ENCODE peak calls at places on chromosomes 6 and 20, in four cellular contexts. L, A, I and X are unnamed samples.

GRCh38 chr6:166615059-166615770 is 11.8 kb downstream of the RPS6KA2 start:
- DNase-seq in A (no peak), I (peak; percentile 76), L (peak; percentile 52), X (no peak)

GRCh38 chr20:54514020-54514607 is 38.7 kb downstream of the DOK5 start:
- DNase-seq in I (no peak), A (no peak), L (no peak), X (no peak)

GRCh38 chr6:93418448-93419303 is 683 bp downstream of the EPHA7 start:
- DNase-seq in L (peak; percentile 69), A (peak; percentile 66), I (no peak), X (peak; percentile 19)

GRCh38 chr6:26183237-26183580 is 96.0 kb downstream of the HFE start:
- DNase-seq in L (no peak), I (no peak), A (no peak), X (no peak)

GRCh38 chr6:158023597-158023939 is 41.9 kb downstream of the SYNJ2 start:
- DNase-seq in A (no peak), I (no peak), L (no peak), X (no peak)

GRCh38 chr20:19423892-19424620 is 211.6 kb downstream of the SLC24A3 start:
- DNase-seq in I (no peak), A (no peak), L (no peak), X (no peak)

GRCh38 chr6:104887350-104887749 is 27.6 kb upstream of the HACE1 start:
- DNase-seq in A (no peak), I (peak; percentile 41), L (peak; percentile 50), X (no peak)

GRCh38 chr20:48697845-48698491 is 129.8 kb downstream of the PREX1 start:
- DNase-seq in L (peak; percentile 94), I (peak; percentile 47), A (no peak), X (no peak)

GRCh38 chr6:158972241-158973233 is 27.5 kb downstream of the RSPH3 start:
- DNase-seq in L (peak; percentile 69), A (no peak), I (peak; percentile 66), X (no peak)

GRCh38 chr20:34181484-34181883 is 59.7 kb upstream of the ASIP start:
- DNase-seq in I (no peak), A (no peak), L (no peak), X (no peak)

GRCh38 chr6:29559524-29560287 is at the start of gene UBD:
- DNase-seq in A (no peak), L (no peak), I (no peak), X (no peak)

GRCh38 chr20:9912858-9913434 is 74.1 kb upstream of the PAK5 start:
- DNase-seq in A (peak; percentile 18), I (peak; percentile 51), L (peak; percentile 71), X (no peak)

GRCh38 chr20:17725094-17725835 is 25.5 kb downstream of the BANF2 start:
- DNase-seq in L (no peak), I (no peak), A (peak; percentile 66), X (no peak)

GRCh38 chr6:105991561-105992314 is 94.4 kb upstream of the PRDM1 start:
- DNase-seq in A (no peak), L (peak; percentile 24), I (no peak), X (no peak)

GRCh38 chr6:52574709-52575489 is 2.0 kb downstream of the TRAM2 start:
- DNase-seq in I (peak; percentile 69), A (no peak), L (peak; percentile 78), X (no peak)

GRCh38 chr20:9141070-9141469 is 72.2 kb downstream of the PLCB4 start:
- DNase-seq in I (no peak), L (no peak), A (no peak), X (no peak)

GRCh38 chr6:43835872-43836419 is 65.9 kb downstream of the VEGFA start:
- DNase-seq in L (peak; percentile 21), A (no peak), I (peak; percentile 59), X (no peak)

GRCh38 chr20:40689943-40690835 is 1.2 kb upstream of the MAFB start:
- DNase-seq in L (peak; percentile 94), I (peak; percentile 89), A (peak; percentile 78), X (peak; percentile 76)

GRCh38 chr20:24612799-24613775 is 143.7 kb downstream of the SYNDIG1 start:
- DNase-seq in L (no peak), I (no peak), A (no peak), X (no peak)

GRCh38 chr6:37628611-37629320 is 68.9 kb downstream of the MDGA1 start:
- DNase-seq in A (no peak), L (peak; percentile 44), I (peak; percentile 46), X (no peak)

GRCh38 chr6:98653171-98653570 is 181.2 kb upstream of the POU3F2 start:
- DNase-seq in A (no peak), L (no peak), I (no peak), X (no peak)

GRCh38 chr6:31110825-31111582 is 1.4 kb downstream of the C6orf15 start:
- DNase-seq in L (no peak), A (peak; percentile 74), I (no peak), X (no peak)

GRCh38 chr20:52103911-52104545 is 87.6 kb downstream of the ZFP64 start:
- DNase-seq in A (no peak), I (peak; percentile 13), L (peak; percentile 47), X (no peak)

GRCh38 chr6:25889877-25890853 is 16.1 kb upstream of the SLC17A3 start:
- DNase-seq in A (peak; percentile 55), L (peak; percentile 79), I (peak; percentile 67), X (no peak)

GRCh38 chr6:67541591-67541990 is 1093.5 kb upstream of the ADGRB3 start:
- DNase-seq in A (no peak), I (peak; percentile 57), L (peak; percentile 86), X (no peak)

GRCh38 chr6:154980273-154981070 is 14.6 kb upstream of the TIAM2 start:
- DNase-seq in I (no peak), L (no peak), A (no peak), X (no peak)

GRCh38 chr6:73586416-73586974 is 65.7 kb upstream of the EEF1A1 start:
- DNase-seq in L (peak; percentile 54), A (no peak), I (peak; percentile 40), X (no peak)

GRCh38 chr20:8829232-8829631 is 239.7 kb upstream of the PLCB4 start:
- DNase-seq in A (no peak), L (peak; percentile 12), I (peak; percentile 16), X (no peak)

GRCh38 chr20:58349586-58349985 is 39.4 kb upstream of the VAPB start:
- DNase-seq in A (no peak), L (peak; percentile 83), I (peak; percentile 90), X (no peak)
- TF ChIP-seq CTCF in A (no peak), L (no peak), I (peak; percentile 34), X (no peak)

DNA sequence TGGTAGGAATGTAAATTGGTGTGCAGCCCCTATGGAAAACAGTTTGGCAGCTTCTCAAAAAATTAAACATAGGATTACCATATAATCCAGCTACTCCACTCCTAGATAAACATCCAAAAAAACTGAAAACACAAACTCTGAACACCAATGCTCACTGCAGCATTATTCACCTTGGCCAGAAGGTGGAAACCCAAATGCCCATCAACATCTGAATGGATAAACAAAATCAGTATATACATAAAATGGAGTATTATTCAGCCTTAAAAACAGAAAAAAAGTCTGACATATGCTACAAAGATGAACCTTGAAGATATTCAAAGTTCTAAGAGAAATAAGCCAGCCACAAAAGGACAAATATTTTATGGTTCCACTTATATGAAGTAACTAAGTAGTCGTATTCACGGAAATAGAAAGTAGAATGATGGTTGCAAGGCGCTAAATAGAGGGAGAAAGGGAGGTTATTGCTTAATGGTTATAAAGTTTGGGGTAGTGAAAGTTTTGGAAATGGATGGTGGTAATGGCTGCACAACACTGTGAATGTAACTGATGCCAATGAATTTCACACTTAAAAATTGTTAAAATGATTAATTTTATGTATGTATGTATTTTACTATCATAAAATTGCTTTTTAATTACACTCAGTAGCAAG is 4.0 kb downstream of the PHF10 start:
- DNase-seq in A (no peak), I (no peak), L (no peak), X (no peak)
- TF ChIP-seq CTCF in A (no peak), I (peak; percentile 2), L (no peak), X (peak; percentile 3)

GRCh38 chr20:44040202-44040915 is 125.7 kb downstream of the TOX2 start:
- DNase-seq in L (no peak), A (no peak), I (peak; percentile 23), X (no peak)

GRCh38 chr20:44039741-44040140 is 125.1 kb downstream of the TOX2 start:
- DNase-seq in L (no peak), A (no peak), I (no peak), X (no peak)

GRCh38 chr20:44038681-44039123 is 124.0 kb downstream of the TOX2 start:
- DNase-seq in I (peak; percentile 10), A (peak; percentile 25), L (peak; percentile 60), X (no peak)

GRCh38 chr20:44039147-44039546 is 124.5 kb downstream of the TOX2 start:
- DNase-seq in L (no peak), A (no peak), I (no peak), X (no peak)

DNA sequence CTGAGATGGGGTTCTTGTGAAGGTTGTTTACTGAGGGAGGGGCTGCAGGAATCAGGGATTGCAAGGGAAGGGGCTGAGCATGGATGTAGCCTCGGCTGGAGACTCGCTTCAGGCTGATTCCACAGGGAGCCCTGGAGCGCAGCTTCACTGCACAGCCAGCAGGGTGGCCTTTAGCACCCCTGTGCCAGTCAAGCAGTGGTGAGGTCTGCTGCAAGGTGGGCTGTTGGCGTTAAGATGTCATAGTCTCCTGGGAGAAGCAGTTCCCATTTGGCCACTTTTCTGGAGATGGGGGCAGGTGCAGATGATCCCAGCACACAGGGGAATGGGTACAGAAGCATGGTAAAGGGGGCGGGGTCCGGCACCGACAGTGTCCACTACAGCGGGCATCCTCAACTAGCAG is 126.3 kb downstream of the TOX2 start:
- DNase-seq in I (no peak), L (no peak), A (no peak), X (no peak)
- TF ChIP-seq CTCF in I (no peak), L (no peak), A (peak; percentile 10), X (no peak)

DNA sequence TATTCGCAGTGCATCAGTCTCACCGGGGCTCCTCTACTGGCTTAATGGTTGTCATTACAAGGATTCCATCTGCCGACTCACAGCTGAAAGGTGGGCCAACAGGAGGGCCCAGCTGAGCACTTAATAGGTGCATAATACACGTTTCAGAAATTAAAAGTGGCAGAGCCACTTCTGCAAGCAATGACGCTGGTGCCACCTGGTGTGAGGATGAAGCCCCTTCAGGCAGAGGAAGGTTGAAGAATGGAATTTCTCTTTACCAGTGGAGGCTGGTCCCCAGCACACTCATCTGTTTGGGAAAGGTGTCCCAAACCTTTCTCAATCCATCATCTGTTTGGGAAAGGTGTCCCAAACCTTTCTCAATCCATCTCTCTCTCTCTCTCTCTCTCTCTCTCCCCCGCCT is 8.2 kb upstream of the STMND1 start:
- DNase-seq in I (peak; percentile 5), L (peak; percentile 23), A (peak; percentile 36), X (no peak)
- TF ChIP-seq CTCF in I (peak; percentile 24), L (peak; percentile 6), A (peak; percentile 68), X (peak; percentile 11)

GRCh38 chr6:137625808-137626207 is 131.6 kb upstream of the OLIG3 start:
- DNase-seq in L (no peak), I (no peak), A (no peak), X (no peak)
- TF ChIP-seq CTCF in L (no peak), I (peak; percentile 13), A (peak; percentile 17), X (no peak)

DNA sequence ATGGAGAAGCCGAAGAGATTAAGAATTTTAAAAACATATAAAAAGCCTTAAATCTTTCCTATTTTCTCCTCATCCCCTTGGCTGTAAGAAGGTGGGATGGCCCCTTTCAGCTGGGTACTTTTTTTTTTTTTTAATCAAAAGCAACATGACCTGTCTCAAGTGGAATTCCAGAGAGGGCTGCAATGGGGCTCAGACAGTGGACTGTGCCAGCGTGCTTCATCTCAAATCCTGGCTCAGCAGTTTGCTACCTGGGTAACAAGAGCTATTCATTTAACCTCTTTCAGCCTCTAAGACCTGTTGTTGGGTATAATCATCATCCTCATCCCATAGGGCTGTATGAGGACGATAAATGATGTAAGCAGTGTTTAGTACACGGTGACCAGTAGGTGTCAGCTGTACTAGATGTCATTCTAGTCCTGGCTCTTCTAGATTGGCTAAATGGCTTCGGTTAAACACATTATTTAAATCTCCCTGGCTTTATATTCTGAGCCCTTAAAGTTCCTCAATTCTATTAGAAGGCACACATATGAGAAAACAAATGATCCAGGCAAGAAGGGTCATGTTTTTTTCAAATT is 6.9 kb upstream of the PPP1R3G start:
- DNase-seq in I (peak; percentile 30), A (peak; percentile 28), L (peak; percentile 31), X (no peak)
- TF ChIP-seq CTCF in I (peak; percentile 16), A (peak; percentile 61), L (peak; percentile 8), X (no peak)